ENCODE peak calls at places on chromosomes 7 and 10, in six cellular contexts. H is endodermal cell, O is A549, V is RWPE2, F is mesendoderm, G is DND-41. U is an unnamed sample. For H3K4me1, the result is how much of the 10 kb centered on the place peaks cover.

GRCh38 chr10:89669985-89670384 is 24.9 kb upstream of the PANK1 start:
- DNase-seq in H (no peak), O (no peak), V (no peak), F (no peak), G (no peak), U (no peak)

GRCh38 chr7:2880882-2881281 is 36.8 kb upstream of the GNA12 start:
- DNase-seq in H (peak), O (no peak), V (no peak), F (peak), G (no peak), U (no peak)

GRCh38 chr10:84163992-84164391 is 9.6 kb upstream of the GPR15LG start:
- DNase-seq in H (no peak), O (no peak), V (no peak), F (no peak), G (no peak), U (no peak)

GRCh38 chr10:4481192-4481591 is 344.8 kb upstream of the AKR1E2 start:
- DNase-seq in H (no peak), O (no peak), V (no peak), F (no peak), G (no peak), U (no peak)

GRCh38 chr7:12855036-12855435 is 167.6 kb downstream of the ARL4A start:
- DNase-seq in H (no peak), O (no peak), V (no peak), F (no peak), G (no peak), U (no peak)

GRCh38 chr7:27064681-27065080 is 31.1 kb downstream of the HOXA1 start:
- DNase-seq in H (no peak), O (no peak), V (no peak), F (no peak), G (no peak), U (no peak)

GRCh38 chr10:62806246-62806645 is 1.7 kb downstream of the ADO start:
- DNase-seq in H (no peak), O (no peak), V (no peak), F (no peak), G (no peak), U (no peak)

GRCh38 chr7:25894902-25895791 is 256.9 kb upstream of the NFE2L3 start:
- DNase-seq in H (peak), O (peak), V (no peak), F (peak), G (no peak), U (peak)

GRCh38 chr7:3089493-3089892 is 45.8 kb upstream of the CARD11 start:
- DNase-seq in H (peak), O (peak), V (no peak), F (peak), G (no peak), U (no peak)

GRCh38 chr10:4353059-4353655 is 472.9 kb upstream of the AKR1E2 start:
- DNase-seq in H (peak), O (no peak), V (no peak), F (peak), G (no peak), U (no peak)

GRCh38 chr7:80027616-80028173 is 106.9 kb upstream of the GNAI1 start:
- DNase-seq in H (no peak), O (no peak), V (no peak), F (no peak), G (no peak), U (no peak)

GRCh38 chr10:122192142-122192541 is 79.0 kb upstream of the BTBD16 start:
- DNase-seq in H (no peak), O (no peak), V (no peak), F (no peak), G (peak), U (no peak)

GRCh38 chr7:151518105-151518780 is 1.5 kb downstream of the RHEB start:
- DNase-seq in H (peak), O (peak), V (no peak), F (peak), G (peak), U (peak)

GRCh38 chr7:121429803-121430202 is 33.7 kb upstream of the FAM3C start:
- DNase-seq in H (no peak), O (no peak), V (no peak), F (no peak), G (no peak), U (no peak)

GRCh38 chr10:10911471-10911921 is 106.2 kb upstream of the CELF2 start:
- DNase-seq in H (peak), O (no peak), V (peak), F (peak), G (no peak), U (no peak)

GRCh38 chr10:71975891-71976725 is 11.9 kb downstream of the CHST3 start:
- DNase-seq in H (no peak), O (peak), V (no peak), F (peak), G (no peak), U (no peak)

GRCh38 chr10:117237401-117237991 is 3.4 kb upstream of the SLC18A2 start:
- DNase-seq in H (no peak), O (no peak), V (no peak), F (no peak), G (no peak), U (no peak)

GRCh38 chr10:77311186-77311585 is 326.4 kb downstream of the KCNMA1 start:
- DNase-seq in H (peak), O (no peak), V (no peak), F (peak), G (peak), U (no peak)

GRCh38 chr10:73910764-73911552 is at the start of gene PLAU:
- DNase-seq in H (peak), O (no peak), V (no peak), F (peak), G (peak), U (peak)

GRCh38 chr10:27661511-27662286 is 83.9 kb downstream of the MKX start:
- DNase-seq in H (no peak), O (no peak), V (no peak), F (no peak), G (no peak), U (no peak)

GRCh38 chr7:93232673-93233018 is 480 bp downstream of the VPS50 start:
- DNase-seq in H (no peak), O (peak), V (no peak), F (peak), G (no peak), U (no peak)

GRCh38 chr7:26616235-26616634 is 248.2 kb downstream of the SKAP2 start:
- DNase-seq in H (no peak), O (peak), V (no peak), F (no peak), G (no peak), U (no peak)

GRCh38 chr10:84114088-84114667 is 25.1 kb upstream of the GHITM start:
- DNase-seq in H (peak), O (peak), V (no peak), F (peak), G (no peak), U (no peak)

GRCh38 chr7:69599211-69599878 is 1.1 kb downstream of the AUTS2 start:
- DNase-seq in H (peak), O (peak), V (no peak), F (peak), G (peak), U (no peak)

GRCh38 chr7:19026888-19027287 is 90.5 kb downstream of the TWIST1 start:
- DNase-seq in H (no peak), O (no peak), V (no peak), F (no peak), G (no peak), U (no peak)

GRCh38 chr10:102919237-102919959 is 1.3 kb downstream of the CNNM2 start:
- DNase-seq in H (peak), O (no peak), V (no peak), F (peak), G (peak), U (peak)

GRCh38 chr10:31557854-31558253 is 238.8 kb downstream of the ZEB1 start:
- DNase-seq in H (no peak), O (no peak), V (no peak), F (no peak), G (no peak), U (no peak)

GRCh38 chr7:39894904-39895303 is 55.2 kb upstream of the CDK13 start:
- DNase-seq in H (no peak), O (no peak), V (no peak), F (no peak), G (no peak), U (no peak)

GRCh38 chr7:24911213-24911603 is 68.8 kb downstream of the OSBPL3 start:
- DNase-seq in H (no peak), O (no peak), V (no peak), F (no peak), G (peak), U (peak)

GRCh38 chr7:134900430-134900876 is 85.9 kb upstream of the AGBL3 start:
- DNase-seq in H (no peak), O (no peak), V (no peak), F (no peak), G (no peak), U (no peak)

GRCh38 chr7:134901389-134902020 is 84.8 kb upstream of the AGBL3 start:
- DNase-seq in H (no peak), O (peak), V (no peak), F (no peak), G (no peak), U (no peak)

GRCh38 chr7:134905375-134905774 is 80.9 kb upstream of the AGBL3 start:
- DNase-seq in H (no peak), O (no peak), V (no peak), F (no peak), G (no peak), U (no peak)

GRCh38 chr7:134902058-134902457 is 84.2 kb upstream of the AGBL3 start:
- DNase-seq in H (no peak), O (no peak), V (no peak), F (no peak), G (no peak), U (no peak)

GRCh38 chr7:134903073-134903790 is 83.1 kb upstream of the AGBL3 start:
- DNase-seq in H (no peak), O (no peak), V (no peak), F (no peak), G (no peak), U (no peak)
- H3K4me1 ChIP-seq in H (under half), O (half or more), V (under half), F (under half), G (under half), U (under half)

DNA sequence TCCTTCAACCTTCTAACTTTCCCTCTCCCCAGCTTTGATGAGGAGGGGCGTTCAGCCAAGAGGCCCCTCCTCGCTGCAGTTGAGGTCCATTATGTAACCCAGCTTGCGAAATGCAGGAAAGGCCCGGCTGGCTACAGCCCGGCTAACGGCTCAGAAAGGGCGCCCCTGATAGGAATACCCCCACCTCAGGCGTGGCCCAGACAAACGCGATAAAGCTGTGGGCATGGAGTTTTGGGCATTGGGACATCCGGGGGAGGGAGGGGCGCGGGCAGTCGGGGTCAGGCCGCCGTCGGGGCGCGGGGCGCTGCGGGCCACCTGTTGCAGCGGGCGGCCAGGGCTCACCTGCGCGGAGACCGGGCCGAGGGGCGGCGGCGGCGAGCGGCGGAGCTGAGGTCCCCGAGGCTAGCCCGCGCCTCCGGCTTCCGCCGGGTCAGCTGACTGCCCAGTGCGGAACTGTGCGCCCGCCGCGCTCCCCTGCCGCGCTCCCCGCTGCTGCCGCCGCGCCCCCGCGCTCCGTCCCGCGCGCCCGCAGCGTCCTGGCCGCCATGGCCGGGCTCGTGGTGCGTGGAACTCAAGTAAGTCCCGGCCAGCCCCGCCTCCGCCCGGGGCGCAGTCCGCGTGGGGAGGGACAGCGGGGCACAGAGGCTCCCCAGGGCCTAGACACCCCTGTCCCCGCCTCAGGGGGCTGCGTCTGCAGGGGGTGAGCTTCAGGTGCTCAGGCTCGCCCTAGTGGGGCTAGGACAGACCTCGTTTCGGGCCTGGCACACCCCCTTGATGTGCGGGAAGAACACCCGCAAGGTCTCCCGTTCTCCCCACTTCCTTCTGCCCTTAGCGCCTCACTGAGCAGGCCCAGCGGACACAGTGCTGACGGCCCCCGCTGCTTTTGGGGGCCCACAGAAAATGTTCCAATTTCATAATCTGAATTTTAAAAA is at the start of gene LRMDA:
- DNase-seq in H (peak), O (peak), V (no peak), F (no peak), G (no peak), U (no peak)
- H3K27ac ChIP-seq in H (no peak), O (peak), V (peak), F (no peak), G (no peak), U (no peak)

GRCh38 chr7:130141161-130141857 is 63.9 kb downstream of the TMEM209 start:
- DNase-seq in H (peak), O (no peak), V (no peak), F (peak), G (no peak), U (peak)

GRCh38 chr7:130141858-130142653 is 63.1 kb downstream of the TMEM209 start:
- DNase-seq in H (peak), O (no peak), V (no peak), F (no peak), G (no peak), U (no peak)

GRCh38 chr7:130142654-130143333 is 62.4 kb downstream of the TMEM209 start:
- DNase-seq in H (no peak), O (no peak), V (no peak), F (no peak), G (no peak), U (no peak)

GRCh38 chr7:130139193-130139950 is 65.8 kb downstream of the TMEM209 start:
- DNase-seq in H (no peak), O (no peak), V (no peak), F (no peak), G (no peak), U (no peak)

DNA sequence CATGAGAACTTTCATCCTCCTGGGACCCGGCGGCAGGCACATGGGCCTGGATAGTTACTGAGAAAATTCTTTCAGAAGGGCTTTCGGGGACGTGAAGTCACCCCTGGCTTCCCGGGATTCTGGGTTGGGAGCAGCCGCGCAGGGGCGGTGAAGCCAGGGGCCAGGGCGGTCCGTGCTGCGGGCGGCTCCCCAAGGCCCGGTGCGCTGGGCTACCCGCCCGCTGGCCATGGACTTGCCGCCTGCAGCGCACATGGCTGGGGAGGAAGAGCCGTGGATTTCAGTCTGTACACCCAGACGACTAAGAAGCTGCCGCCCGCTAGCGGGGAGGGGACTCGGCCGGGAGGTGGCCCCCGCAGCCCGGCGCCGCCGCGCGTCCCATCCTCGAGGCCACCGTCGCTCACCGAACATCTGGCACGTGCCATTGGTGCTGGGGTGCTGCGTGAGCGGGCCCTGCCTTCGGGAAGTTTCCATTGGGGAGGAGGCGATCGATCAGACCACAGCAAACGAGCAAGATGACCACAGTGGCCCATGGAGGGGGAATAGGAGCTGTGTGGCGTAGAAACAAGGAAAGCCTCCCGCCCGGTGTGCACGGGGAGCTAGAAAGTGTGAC is 64.5 kb downstream of the TMEM209 start:
- DNase-seq in H (peak), O (no peak), V (no peak), F (peak), G (no peak), U (no peak)
- H3K4me3 ChIP-seq in H (no peak), O (no peak), V (no peak), F (no peak), G (no peak), U (peak)

GRCh38 chr7:116686812-116687419 is 14.9 kb downstream of the MET start:
- DNase-seq in H (no peak), O (no peak), V (no peak), F (no peak), G (no peak), U (no peak)

GRCh38 chr7:116687801-116688201 is 15.8 kb downstream of the MET start:
- DNase-seq in H (no peak), O (peak), V (no peak), F (no peak), G (no peak), U (no peak)

GRCh38 chr7:116691664-116692063 is 19.7 kb downstream of the MET start:
- DNase-seq in H (no peak), O (peak), V (no peak), F (no peak), G (no peak), U (no peak)

GRCh38 chr7:116692599-116693308 is 20.8 kb downstream of the MET start:
- DNase-seq in H (no peak), O (no peak), V (no peak), F (no peak), G (no peak), U (no peak)

GRCh38 chr7:116689787-116690186 is 17.8 kb downstream of the MET start:
- DNase-seq in H (no peak), O (no peak), V (no peak), F (no peak), G (no peak), U (no peak)
- H3K4me1 ChIP-seq in H (under half), O (half or more), V (half or more), F (under half), G (under half), U (under half)

GRCh38 chr10:6456067-6456466 is 124.0 kb downstream of the PRKCQ start:
- DNase-seq in H (no peak), O (no peak), V (no peak), F (no peak), G (no peak), U (no peak)
- H3K27ac ChIP-seq in H (no peak), O (no peak), V (no peak), F (no peak), G (no peak), U (no peak)

GRCh38 chr7:119896386-119896785 is 376.6 kb upstream of the KCND2 start:
- DNase-seq in H (no peak), O (no peak), V (no peak), F (no peak), G (no peak), U (no peak)
- H3K4me3 ChIP-seq in H (no peak), O (no peak), V (no peak), F (no peak), G (no peak), U (no peak)

U was measured in CD4-positive, CD25-positive, alpha-beta regulatory T cell.